ENCODE peak calls at places on chromosomes 3 and 15, in six cellular contexts. N, M, L, O, H and Y are unnamed samples.

GRCh38 chr3:160150066-160150465 is 75.2 kb upstream of the C3orf80 start:
- DNase-seq in N (no peak), H (no peak), L (no peak), M (no peak), O (no peak), Y (no peak)

GRCh38 chr3:13261104-13261800 is 158.9 kb downstream of the NUP210 start:
- DNase-seq in N (no peak), L (no peak), H (no peak), M (no peak), O (no peak), Y (no peak)

GRCh38 chr3:143650827-143651226 is 197.4 kb downstream of the SLC9A9 start:
- DNase-seq in O (no peak), M (no peak), H (no peak), N (no peak), L (no peak), Y (no peak)

GRCh38 chr15:96416934-96417759 is 86.6 kb downstream of the NR2F2 start:
- DNase-seq in N (no peak), M (no peak), O (no peak), H (no peak), L (no peak), Y (peak; percentile 60)

GRCh38 chr15:74172751-74173544 is 562 bp upstream of the ISLR start:
- DNase-seq in M (no peak), H (no peak), L (no peak), O (no peak), N (no peak), Y (peak; percentile 19)

GRCh38 chr3:175601521-175601920 is 742.4 kb downstream of the NAALADL2 start:
- DNase-seq in H (no peak), M (no peak), N (no peak), L (no peak), O (no peak), Y (no peak)

GRCh38 chr3:40129510-40129909 is 180.0 kb upstream of the EIF1B start:
- DNase-seq in N (no peak), H (no peak), M (no peak), L (no peak), O (no peak), Y (no peak)

GRCh38 chr3:197527569-197527968 is 28.2 kb downstream of the BDH1 start:
- DNase-seq in O (no peak), N (no peak), H (no peak), L (no peak), M (no peak), Y (no peak)

GRCh38 chr3:35042210-35042960 is 596.9 kb upstream of the ARPP21 start:
- DNase-seq in L (no peak), M (no peak), O (no peak), N (no peak), H (no peak), Y (no peak)